ENCODE peak calls at places on chromosomes 13 and 19, in six cellular contexts. V, C, Y, O, S and I are unnamed samples.

GRCh38 chr13:77437267-77437666 is 98.2 kb upstream of the SCEL start:
- DNase-seq in V (no peak), C (no peak), Y (no peak), O (no peak), S (no peak), I (no peak)

GRCh38 chr19:944171-944567 is 18.3 kb downstream of the ARID3A start:
- DNase-seq in V (no peak), C (no peak), Y (no peak), O (no peak), S (no peak), I (no peak)

GRCh38 chr13:42266464-42266863 is 5.5 kb upstream of the AKAP11 start:
- DNase-seq in V (no peak), C (peak; percentile 18), Y (no peak), O (no peak), S (peak; percentile 10), I (peak; percentile 92)

GRCh38 chr19:40392894-40393517 is 3.0 kb upstream of the HIPK4 start:
- DNase-seq in V (no peak), C (no peak), Y (no peak), O (no peak), S (no peak), I (peak; percentile 38)

GRCh38 chr19:27972291-27973040 is 1240.5 kb downstream of the UQCRFS1 start:
- DNase-seq in V (no peak), C (peak; percentile 47), Y (no peak), O (no peak), S (peak; percentile 53), I (no peak)

GRCh38 chr13:50107205-50107604 is 92.0 kb downstream of the KCNRG start:
- DNase-seq in V (no peak), C (no peak), Y (no peak), O (no peak), S (no peak), I (no peak)

GRCh38 chr13:44140146-44140545 is 233.5 kb upstream of the SERP2 start:
- DNase-seq in V (no peak), C (no peak), Y (no peak), O (no peak), S (no peak), I (no peak)

GRCh38 chr13:32790731-32791130 is 204.5 kb downstream of the PDS5B start:
- DNase-seq in V (no peak), C (no peak), Y (no peak), O (no peak), S (no peak), I (no peak)

GRCh38 chr19:2604747-2605329 is 97.7 kb downstream of the GNG7 start:
- DNase-seq in V (no peak), C (no peak), Y (no peak), O (no peak), S (no peak), I (no peak)

GRCh38 chr13:77184455-77184854 is 142.4 kb downstream of the MYCBP2 start:
- DNase-seq in V (no peak), C (no peak), Y (no peak), O (no peak), S (no peak), I (peak; percentile 13)

GRCh38 chr19:8806661-8807060 is 25.4 kb downstream of the ZNF558 start:
- DNase-seq in V (no peak), C (no peak), Y (no peak), O (no peak), S (no peak), I (no peak)

GRCh38 chr19:42069619-42070293 is at the start of gene GRIK5:
- DNase-seq in V (no peak), C (no peak), Y (no peak), O (no peak), S (no peak), I (no peak)

GRCh38 chr13:40302351-40302750 is 364.1 kb downstream of the FOXO1 start:
- DNase-seq in V (no peak), C (no peak), Y (no peak), O (no peak), S (no peak), I (no peak)